ENCODE peak calls at places on chromosomes 2 and 18, in five cellular contexts. P is HCT116, Q is SK-N-SH, R is K562, I is GM12878. O is an unnamed sample.

GRCh38 chr2:223196331-223196730 is 144.3 kb downstream of the KCNE4 start:
- DNase-seq in Q (no peak), R (no peak), P (no peak), I (no peak), O (no peak)

GRCh38 chr2:6312377-6312776 is 553.3 kb downstream of the CMPK2 start:
- DNase-seq in Q (no peak), I (no peak), P (no peak), R (no peak), O (no peak)

GRCh38 chr2:9983413-9984216 is 32.1 kb downstream of the GRHL1 start:
- DNase-seq in I (no peak), P (no peak), Q (no peak), R (no peak), O (no peak)

GRCh38 chr18:24214144-24214543 is 75.3 kb downstream of the CABYR start:
- DNase-seq in P (no peak), R (no peak), Q (no peak), I (no peak), O (no peak)

GRCh38 chr18:24018299-24018910 is 3.9 kb downstream of the TTC39C start:
- DNase-seq in I (no peak), P (no peak), R (no peak), Q (no peak), O (no peak)

GRCh38 chr2:134372141-134372540 is 118.3 kb downstream of the MGAT5 start:
- DNase-seq in R (no peak), Q (no peak), I (no peak), P (no peak), O (no peak)

GRCh38 chr2:223835701-223836532 is 1.5 kb downstream of the AP1S3 start:
- DNase-seq in Q (no peak), P (no peak), I (peak), R (no peak), O (no peak)

GRCh38 chr2:160541745-160542144 is 48.1 kb upstream of the RBMS1 start:
- DNase-seq in Q (no peak), I (no peak), R (no peak), P (no peak), O (no peak)

GRCh38 chr2:107591541-107591940 is 235.2 kb upstream of the RGPD4 start:
- DNase-seq in I (no peak), R (no peak), Q (no peak), P (no peak), O (no peak)

GRCh38 chr2:197675711-197676188 is 363 bp upstream of the RFTN2 start:
- DNase-seq in Q (no peak), P (no peak), R (peak), I (no peak), O (no peak)

GRCh38 chr2:195212586-195212985 is 444.4 kb upstream of the SLC39A10 start:
- DNase-seq in P (no peak), I (no peak), Q (no peak), R (no peak), O (no peak)
- TF ChIP-seq JUND in P (no peak), I (no peak), Q (no peak), R (no peak), O (no peak)

GRCh38 chr2:172962064-172962463 is 113.6 kb upstream of the MAP3K20 start:
- DNase-seq in P (no peak), Q (no peak), I (no peak), R (no peak), O (no peak)

GRCh38 chr2:172967036-172967982 is 108.3 kb upstream of the MAP3K20 start:
- DNase-seq in Q (no peak), P (no peak), I (no peak), R (no peak), O (no peak)

GRCh38 chr2:172965433-172965832 is 110.2 kb upstream of the MAP3K20 start:
- DNase-seq in P (no peak), R (no peak), I (no peak), Q (no peak), O (no peak)

GRCh38 chr2:172964511-172964910 is 111.1 kb upstream of the MAP3K20 start:
- DNase-seq in P (no peak), R (no peak), Q (no peak), I (no peak), O (no peak)

GRCh38 chr2:172962824-172963223 is 112.8 kb upstream of the MAP3K20 start:
- DNase-seq in R (no peak), Q (no peak), P (no peak), I (no peak), O (no peak)
- TF ChIP-seq JUND in R (no peak), Q (no peak), P (peak), I (no peak), O (no peak)

DNA sequence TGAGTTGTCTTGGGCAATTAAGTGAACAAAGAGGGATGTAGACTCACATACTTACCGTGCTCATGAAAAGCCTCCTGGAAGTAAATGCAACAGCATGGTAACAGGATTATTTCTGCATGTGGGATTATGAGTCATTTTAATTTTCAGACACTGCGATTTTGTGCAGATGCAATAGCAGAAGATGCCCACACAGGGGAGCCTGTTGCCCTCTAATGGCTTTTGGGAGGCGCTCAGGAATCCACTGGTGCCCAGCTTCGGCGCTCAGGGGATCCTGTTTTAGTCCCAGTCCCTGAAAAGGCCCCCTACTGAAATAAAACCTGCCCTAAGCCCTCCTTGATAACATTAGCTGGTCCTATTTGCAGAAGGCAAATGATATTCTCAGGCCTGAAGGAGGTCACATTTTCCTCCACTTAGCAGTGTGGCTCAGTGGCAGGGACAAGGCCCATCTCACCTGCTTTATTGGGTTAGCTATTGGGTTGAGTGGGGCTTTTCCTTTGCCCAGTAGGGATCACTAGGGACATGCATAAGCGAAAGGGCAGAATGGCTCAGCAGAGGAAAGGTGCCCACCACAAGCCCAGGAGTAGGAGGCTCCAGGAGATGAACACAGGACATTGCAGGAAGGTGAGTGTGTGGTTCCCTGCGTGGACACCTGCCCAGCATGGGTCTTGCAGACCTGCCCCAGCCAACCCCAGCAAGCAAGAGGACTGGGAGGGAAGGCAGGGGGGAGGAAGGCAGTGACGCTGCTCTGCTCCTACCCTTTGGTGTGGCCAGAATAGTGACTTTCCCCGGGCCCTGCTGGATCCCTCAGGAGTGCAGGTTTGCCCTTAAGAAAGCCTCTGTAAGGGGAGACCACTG is 26.5 kb upstream of the KCNS3 start:
- DNase-seq in I (no peak), P (peak), R (peak), Q (peak), O (peak)
- TF ChIP-seq JUND in I (no peak), P (no peak), R (no peak), Q (no peak), O (no peak)

DNA sequence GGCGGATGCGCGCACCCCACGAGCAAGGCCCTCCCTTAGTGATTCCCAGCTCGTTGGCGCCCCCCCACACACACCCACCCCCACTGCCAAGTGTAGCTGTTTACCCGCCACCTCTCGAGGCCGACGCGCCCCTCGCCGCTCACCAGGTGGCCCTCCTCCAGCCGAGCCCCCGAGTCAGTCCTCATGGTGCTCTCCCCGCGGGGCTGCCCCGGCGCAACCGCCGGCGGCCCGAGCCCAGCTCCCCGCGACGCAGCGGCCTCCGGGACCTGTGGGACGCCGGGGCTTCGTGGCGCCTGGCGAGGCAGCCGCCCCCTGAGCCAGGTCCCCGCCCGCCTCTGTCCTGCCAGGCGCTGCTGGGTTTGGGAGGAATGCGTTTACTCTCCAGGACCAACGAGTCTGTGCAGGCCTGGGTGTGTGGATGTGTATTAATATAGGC is at the start of gene TMEM237:
- DNase-seq in I (no peak), R (peak), Q (peak), P (peak), O (peak)
- TF ChIP-seq JUND in I (no peak), R (no peak), Q (no peak), P (no peak), O (no peak)

DNA sequence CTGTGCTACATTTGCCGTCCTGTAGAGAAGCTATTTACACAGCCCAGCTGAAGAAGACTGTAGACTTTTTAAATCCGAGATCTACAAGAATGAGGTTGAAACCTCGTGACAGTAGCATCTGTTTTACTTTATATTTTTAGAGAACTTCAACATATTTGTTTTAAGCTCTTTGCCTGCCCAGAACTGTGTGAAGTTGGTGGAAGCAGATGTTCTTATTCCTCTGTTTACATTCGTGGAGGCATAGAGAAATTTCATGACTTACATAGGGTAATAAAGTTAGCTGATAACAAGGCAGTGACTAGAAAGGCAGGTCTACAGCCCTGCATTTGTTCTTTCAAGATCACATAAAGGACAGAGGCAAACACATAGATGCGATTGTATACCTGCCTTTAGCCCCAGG is 47.0 kb upstream of the MAP3K20 start:
- DNase-seq in I (no peak), Q (no peak), R (no peak), P (no peak), O (no peak)
- TF ChIP-seq JUND in I (no peak), Q (no peak), R (no peak), P (no peak), O (no peak)

DNA sequence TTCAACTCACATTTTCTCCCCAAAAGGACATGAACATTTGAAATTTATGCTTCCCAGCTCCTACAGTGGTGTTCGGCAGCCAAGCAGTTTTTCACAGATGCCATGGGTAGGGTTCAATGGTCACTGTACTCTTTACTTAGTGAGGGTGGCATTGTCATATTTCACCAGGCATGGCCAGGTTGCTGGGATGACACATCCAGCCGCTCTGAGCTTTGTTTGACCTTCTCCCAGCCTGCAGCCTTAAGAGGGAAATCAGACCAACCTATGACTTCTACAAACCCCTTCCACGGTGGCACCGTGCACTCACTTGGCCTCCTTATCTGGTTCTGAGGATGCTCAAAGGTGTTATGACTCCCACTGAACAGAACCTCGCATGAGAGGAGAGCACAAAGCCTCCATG is 108.4 kb upstream of the SH3BP4 start:
- DNase-seq in P (no peak), I (no peak), R (no peak), Q (no peak), O (no peak)
- TF ChIP-seq JUND in P (no peak), I (no peak), R (no peak), Q (no peak), O (no peak)

GRCh38 chr18:59696311-59697235 is 650 bp downstream of the CCBE1 start:
- DNase-seq in R (no peak), I (no peak), P (no peak), Q (no peak), O (peak)

GRCh38 chr18:59699750-59700534 is 2.7 kb upstream of the CCBE1 start:
- DNase-seq in I (no peak), P (no peak), R (no peak), Q (peak), O (no peak)

GRCh38 chr18:59699061-59699460 is 1.8 kb upstream of the CCBE1 start:
- DNase-seq in I (no peak), Q (no peak), P (no peak), R (no peak), O (no peak)

GRCh38 chr18:59695551-59695950 is 1.7 kb downstream of the CCBE1 start:
- DNase-seq in R (no peak), Q (no peak), I (no peak), P (no peak), O (no peak)

GRCh38 chr18:59697236-59697932 is at the start of gene CCBE1:
- DNase-seq in Q (peak), I (no peak), R (peak), P (peak), O (peak)
- TF ChIP-seq JUND in Q (no peak), I (no peak), R (no peak), P (no peak), O (no peak)

GRCh38 chr2:96539215-96539920 is 2.8 kb downstream of the ARID5A start:
- DNase-seq in R (no peak), P (no peak), Q (no peak), I (no peak), O (no peak)

GRCh38 chr2:96541326-96541725 is 4.8 kb downstream of the ARID5A start:
- DNase-seq in R (no peak), Q (peak), I (no peak), P (no peak), O (no peak)

GRCh38 chr2:96540136-96540535 is 3.6 kb downstream of the ARID5A start:
- DNase-seq in R (no peak), P (no peak), I (no peak), Q (peak), O (no peak)

GRCh38 chr2:96541753-96542152 is 5.2 kb downstream of the ARID5A start:
- DNase-seq in I (no peak), P (no peak), R (no peak), Q (peak), O (no peak)

DNA sequence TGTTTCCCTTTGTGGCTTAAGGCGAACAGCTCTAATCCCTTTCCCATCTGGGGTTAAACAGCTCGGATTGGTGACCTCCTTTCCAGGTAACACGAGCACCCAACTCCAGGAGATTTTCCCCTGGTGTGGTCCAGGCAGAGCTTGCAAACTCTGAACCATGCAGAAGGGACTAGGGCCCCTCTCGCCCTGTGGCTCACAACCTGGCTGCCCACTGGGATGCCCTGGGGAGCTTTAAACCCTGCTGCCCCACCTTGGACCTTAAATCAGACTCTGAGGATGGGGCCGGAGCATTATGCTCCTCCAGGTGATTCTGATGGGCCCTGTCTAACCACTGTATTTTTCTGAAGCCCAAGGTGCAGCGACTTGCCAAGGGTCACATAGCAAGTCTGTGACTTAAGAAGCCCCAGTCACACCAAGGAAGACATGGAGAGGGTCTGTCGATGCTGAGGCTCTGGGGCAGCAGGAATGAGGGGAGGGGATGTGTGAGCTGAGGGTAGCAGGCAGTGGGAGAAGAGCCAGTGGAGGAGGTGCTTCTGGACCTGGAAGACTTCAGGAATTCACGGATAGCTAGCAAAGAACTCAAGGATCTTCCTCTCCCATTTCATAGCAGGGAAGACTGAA is 5.9 kb downstream of the ARID5A start:
- DNase-seq in I (no peak), Q (no peak), P (no peak), R (no peak), O (no peak)
- TF ChIP-seq JUND in I (no peak), Q (no peak), P (no peak), R (no peak), O (no peak)

O was measured in T47D.